ENCODE peak calls at places on chromosome 16, in four cellular contexts. One of them, this sample, is unnamed.
A peak's percentile ranks its signal among the peaks of the same experiment; 100 is the strongest.

GRCh38 chr16:16075463-16076399 is 126.3 kb downstream of the ABCC1 start:
- DNase-seq in HS-5: no peak
- DNase-seq in activated T-helper 2 cell treated with anti-CD3 and anti-CD28 coated beads, Interferon-gamma antibody, Interleukin-2, Interleukin-4, amounts not matched to agents 10 μg/mL and 5 μg/mL and 100 μg/mL, durations not matched to agents 14 hours and 24 hours and 36 hours: no peak
- DNase-seq in HEK293T: no peak
- DNase-seq in this sample: peak; percentile 24

GRCh38 chr16:11613381-11614303 is 26.9 kb upstream of the LITAF start:
- DNase-seq in HS-5: no peak
- DNase-seq in activated T-helper 2 cell treated with anti-CD3 and anti-CD28 coated beads, Interferon-gamma antibody, Interleukin-2, Interleukin-4, amounts not matched to agents 10 μg/mL and 5 μg/mL and 100 μg/mL, durations not matched to agents 14 hours and 24 hours and 36 hours: no peak
- DNase-seq in HEK293T: no peak
- DNase-seq in this sample: peak; percentile 92

GRCh38 chr16:21175397-21175796 is 16.9 kb downstream of the LDAF1 start:
- DNase-seq in activated T-helper 2 cell treated with anti-CD3 and anti-CD28 coated beads, Interferon-gamma antibody, Interleukin-2, Interleukin-4, amounts not matched to agents 10 μg/mL and 5 μg/mL and 100 μg/mL, durations not matched to agents 14 hours and 24 hours and 36 hours: no peak
- DNase-seq in HEK293T: no peak
- DNase-seq in HS-5: no peak
- DNase-seq in this sample: peak; percentile 57

GRCh38 chr16:13335894-13336293 is 434.5 kb downstream of the SHISA9 start:
- DNase-seq in HEK293T: no peak
- DNase-seq in activated T-helper 2 cell treated with anti-CD3 and anti-CD28 coated beads, Interferon-gamma antibody, Interleukin-2, Interleukin-4, amounts not matched to agents 10 μg/mL and 5 μg/mL and 100 μg/mL, durations not matched to agents 14 hours and 24 hours and 36 hours: no peak
- DNase-seq in HS-5: no peak
- DNase-seq in this sample: no peak

GRCh38 chr16:83200005-83200779 is 573.4 kb downstream of the CDH13 start:
- DNase-seq in activated T-helper 2 cell treated with anti-CD3 and anti-CD28 coated beads, Interferon-gamma antibody, Interleukin-2, Interleukin-4, amounts not matched to agents 10 μg/mL and 5 μg/mL and 100 μg/mL, durations not matched to agents 14 hours and 24 hours and 36 hours: no peak
- DNase-seq in HEK293T: no peak
- DNase-seq in HS-5: peak; percentile 9
- DNase-seq in this sample: no peak

GRCh38 chr16:57185446-57185944 is 344 bp downstream of the PSME3IP1 start:
- DNase-seq in activated T-helper 2 cell treated with anti-CD3 and anti-CD28 coated beads, Interferon-gamma antibody, Interleukin-2, Interleukin-4, amounts not matched to agents 10 μg/mL and 5 μg/mL and 100 μg/mL, durations not matched to agents 14 hours and 24 hours and 36 hours: no peak
- DNase-seq in HS-5: no peak
- DNase-seq in HEK293T: peak; percentile 39
- DNase-seq in this sample: peak; percentile 52

GRCh38 chr16:8751481-8752311 is 45.7 kb downstream of the TMEM186 start:
- DNase-seq in activated T-helper 2 cell treated with anti-CD3 and anti-CD28 coated beads, Interferon-gamma antibody, Interleukin-2, Interleukin-4, amounts not matched to agents 10 μg/mL and 5 μg/mL and 100 μg/mL, durations not matched to agents 14 hours and 24 hours and 36 hours: no peak
- DNase-seq in HEK293T: no peak
- DNase-seq in HS-5: peak; percentile 71
- DNase-seq in this sample: no peak

GRCh38 chr16:58110590-58111330 is 18.4 kb downstream of the CFAP20 start:
- DNase-seq in HS-5: no peak
- DNase-seq in activated T-helper 2 cell treated with anti-CD3 and anti-CD28 coated beads, Interferon-gamma antibody, Interleukin-2, Interleukin-4, amounts not matched to agents 10 μg/mL and 5 μg/mL and 100 μg/mL, durations not matched to agents 14 hours and 24 hours and 36 hours: no peak
- DNase-seq in HEK293T: no peak
- DNase-seq in this sample: no peak

GRCh38 chr16:31471241-31471874 is 594 bp upstream of the TGFB1I1 start:
- DNase-seq in HS-5: no peak
- DNase-seq in activated T-helper 2 cell treated with anti-CD3 and anti-CD28 coated beads, Interferon-gamma antibody, Interleukin-2, Interleukin-4, amounts not matched to agents 10 μg/mL and 5 μg/mL and 100 μg/mL, durations not matched to agents 14 hours and 24 hours and 36 hours: no peak
- DNase-seq in HEK293T: no peak
- DNase-seq in this sample: no peak

GRCh38 chr16:65120811-65121721 is 797 bp downstream of the CDH11 start:
- DNase-seq in HEK293T: no peak
- DNase-seq in activated T-helper 2 cell treated with anti-CD3 and anti-CD28 coated beads, Interferon-gamma antibody, Interleukin-2, Interleukin-4, amounts not matched to agents 10 μg/mL and 5 μg/mL and 100 μg/mL, durations not matched to agents 14 hours and 24 hours and 36 hours: no peak
- DNase-seq in HS-5: no peak
- DNase-seq in this sample: peak; percentile 23

GRCh38 chr16:57732011-57732410 is 3.6 kb upstream of the KATNB1 start:
- DNase-seq in HS-5: peak; percentile 31
- DNase-seq in activated T-helper 2 cell treated with anti-CD3 and anti-CD28 coated beads, Interferon-gamma antibody, Interleukin-2, Interleukin-4, amounts not matched to agents 10 μg/mL and 5 μg/mL and 100 μg/mL, durations not matched to agents 14 hours and 24 hours and 36 hours: no peak
- DNase-seq in HEK293T: no peak
- DNase-seq in this sample: no peak

GRCh38 chr16:51048544-51048943 is 102.5 kb downstream of the SALL1 start:
- DNase-seq in HEK293T: no peak
- DNase-seq in activated T-helper 2 cell treated with anti-CD3 and anti-CD28 coated beads, Interferon-gamma antibody, Interleukin-2, Interleukin-4, amounts not matched to agents 10 μg/mL and 5 μg/mL and 100 μg/mL, durations not matched to agents 14 hours and 24 hours and 36 hours: no peak
- DNase-seq in HS-5: no peak
- DNase-seq in this sample: no peak

GRCh38 chr16:85162478-85163277 is 50.4 kb upstream of the CIBAR2 start:
- DNase-seq in HEK293T: no peak
- DNase-seq in activated T-helper 2 cell treated with anti-CD3 and anti-CD28 coated beads, Interferon-gamma antibody, Interleukin-2, Interleukin-4, amounts not matched to agents 10 μg/mL and 5 μg/mL and 100 μg/mL, durations not matched to agents 14 hours and 24 hours and 36 hours: no peak
- DNase-seq in HS-5: no peak
- DNase-seq in this sample: peak; percentile 41

GRCh38 chr16:75476817-75477216 is 12.3 kb upstream of the TMEM170A start:
- DNase-seq in HEK293T: no peak
- DNase-seq in HS-5: no peak
- DNase-seq in activated T-helper 2 cell treated with anti-CD3 and anti-CD28 coated beads, Interferon-gamma antibody, Interleukin-2, Interleukin-4, amounts not matched to agents 10 μg/mL and 5 μg/mL and 100 μg/mL, durations not matched to agents 14 hours and 24 hours and 36 hours: no peak
- DNase-seq in this sample: no peak

GRCh38 chr16:86672215-86672863 is 94.0 kb downstream of the FOXL1 start:
- DNase-seq in HEK293T: no peak
- DNase-seq in HS-5: no peak
- DNase-seq in activated T-helper 2 cell treated with anti-CD3 and anti-CD28 coated beads, Interferon-gamma antibody, Interleukin-2, Interleukin-4, amounts not matched to agents 10 μg/mL and 5 μg/mL and 100 μg/mL, durations not matched to agents 14 hours and 24 hours and 36 hours: no peak
- DNase-seq in this sample: no peak

GRCh38 chr16:21194771-21195301 is 16.5 kb downstream of the ZP2 start:
- DNase-seq in HS-5: no peak
- DNase-seq in HEK293T: no peak
- DNase-seq in activated T-helper 2 cell treated with anti-CD3 and anti-CD28 coated beads, Interferon-gamma antibody, Interleukin-2, Interleukin-4, amounts not matched to agents 10 μg/mL and 5 μg/mL and 100 μg/mL, durations not matched to agents 14 hours and 24 hours and 36 hours: no peak
- DNase-seq in this sample: no peak

GRCh38 chr16:75267631-75268264 is 16.3 kb upstream of the BCAR1 start:
- DNase-seq in activated T-helper 2 cell treated with anti-CD3 and anti-CD28 coated beads, Interferon-gamma antibody, Interleukin-2, Interleukin-4, amounts not matched to agents 10 μg/mL and 5 μg/mL and 100 μg/mL, durations not matched to agents 14 hours and 24 hours and 36 hours: no peak
- DNase-seq in HS-5: peak; percentile 67
- DNase-seq in HEK293T: no peak
- DNase-seq in this sample: peak; percentile 86

GRCh38 chr16:50594332-50595260 is 46.4 kb downstream of the NKD1 start:
- DNase-seq in HEK293T: no peak
- DNase-seq in activated T-helper 2 cell treated with anti-CD3 and anti-CD28 coated beads, Interferon-gamma antibody, Interleukin-2, Interleukin-4, amounts not matched to agents 10 μg/mL and 5 μg/mL and 100 μg/mL, durations not matched to agents 14 hours and 24 hours and 36 hours: no peak
- DNase-seq in HS-5: no peak
- DNase-seq in this sample: no peak

GRCh38 chr16:3023415-3023668 is 400 bp downstream of the HCFC1R1 start:
- DNase-seq in activated T-helper 2 cell treated with anti-CD3 and anti-CD28 coated beads, Interferon-gamma antibody, Interleukin-2, Interleukin-4, amounts not matched to agents 10 μg/mL and 5 μg/mL and 100 μg/mL, durations not matched to agents 14 hours and 24 hours and 36 hours: no peak
- DNase-seq in HS-5: peak; percentile 72
- DNase-seq in HEK293T: no peak
- DNase-seq in this sample: no peak

GRCh38 chr16:15777533-15778203 is 79.2 kb downstream of the MYH11 start:
- DNase-seq in activated T-helper 2 cell treated with anti-CD3 and anti-CD28 coated beads, Interferon-gamma antibody, Interleukin-2, Interleukin-4, amounts not matched to agents 10 μg/mL and 5 μg/mL and 100 μg/mL, durations not matched to agents 14 hours and 24 hours and 36 hours: no peak
- DNase-seq in HS-5: no peak
- DNase-seq in HEK293T: peak; percentile 62
- DNase-seq in this sample: no peak

GRCh38 chr16:5560084-5560483 is 462.5 kb upstream of the EEF2KMT start:
- DNase-seq in HS-5: no peak
- DNase-seq in HEK293T: no peak
- DNase-seq in activated T-helper 2 cell treated with anti-CD3 and anti-CD28 coated beads, Interferon-gamma antibody, Interleukin-2, Interleukin-4, amounts not matched to agents 10 μg/mL and 5 μg/mL and 100 μg/mL, durations not matched to agents 14 hours and 24 hours and 36 hours: no peak
- DNase-seq in this sample: no peak

GRCh38 chr16:11133344-11133921 is 122.6 kb downstream of the SOCS1 start:
- DNase-seq in HEK293T: no peak
- DNase-seq in activated T-helper 2 cell treated with anti-CD3 and anti-CD28 coated beads, Interferon-gamma antibody, Interleukin-2, Interleukin-4, amounts not matched to agents 10 μg/mL and 5 μg/mL and 100 μg/mL, durations not matched to agents 14 hours and 24 hours and 36 hours: peak; percentile 20
- DNase-seq in HS-5: peak; percentile 90
- DNase-seq in this sample: peak; percentile 44

GRCh38 chr16:70691223-70692129 is 5.6 kb upstream of the MTSS2 start:
- DNase-seq in HS-5: no peak
- DNase-seq in activated T-helper 2 cell treated with anti-CD3 and anti-CD28 coated beads, Interferon-gamma antibody, Interleukin-2, Interleukin-4, amounts not matched to agents 10 μg/mL and 5 μg/mL and 100 μg/mL, durations not matched to agents 14 hours and 24 hours and 36 hours: no peak
- DNase-seq in HEK293T: no peak
- DNase-seq in this sample: peak; percentile 58

GRCh38 chr16:526181-527014 is 1.1 kb upstream of the CAPN15 start:
- DNase-seq in HEK293T: no peak
- DNase-seq in HS-5: no peak
- DNase-seq in activated T-helper 2 cell treated with anti-CD3 and anti-CD28 coated beads, Interferon-gamma antibody, Interleukin-2, Interleukin-4, amounts not matched to agents 10 μg/mL and 5 μg/mL and 100 μg/mL, durations not matched to agents 14 hours and 24 hours and 36 hours: no peak
- DNase-seq in this sample: no peak

GRCh38 chr16:57863434-57864160 is 61.3 kb upstream of the KIFC3 start:
- DNase-seq in HEK293T: peak; percentile 43
- DNase-seq in HS-5: peak; percentile 65
- DNase-seq in activated T-helper 2 cell treated with anti-CD3 and anti-CD28 coated beads, Interferon-gamma antibody, Interleukin-2, Interleukin-4, amounts not matched to agents 10 μg/mL and 5 μg/mL and 100 μg/mL, durations not matched to agents 14 hours and 24 hours and 36 hours: no peak
- DNase-seq in this sample: peak; percentile 58

GRCh38 chr16:66406534-66407368 is 20.3 kb upstream of the BEAN1 start:
- DNase-seq in HS-5: peak; percentile 49
- DNase-seq in HEK293T: peak; percentile 89
- DNase-seq in activated T-helper 2 cell treated with anti-CD3 and anti-CD28 coated beads, Interferon-gamma antibody, Interleukin-2, Interleukin-4, amounts not matched to agents 10 μg/mL and 5 μg/mL and 100 μg/mL, durations not matched to agents 14 hours and 24 hours and 36 hours: peak; percentile 78
- DNase-seq in this sample: peak; percentile 91

GRCh38 chr16:14501331-14502255 is 128.5 kb downstream of the PARN start:
- DNase-seq in HEK293T: peak; percentile 38
- DNase-seq in activated T-helper 2 cell treated with anti-CD3 and anti-CD28 coated beads, Interferon-gamma antibody, Interleukin-2, Interleukin-4, amounts not matched to agents 10 μg/mL and 5 μg/mL and 100 μg/mL, durations not matched to agents 14 hours and 24 hours and 36 hours: no peak
- DNase-seq in HS-5: peak; percentile 89
- DNase-seq in this sample: peak; percentile 58

GRCh38 chr16:67922740-67923139 is 8.9 kb downstream of the CTRL start:
- DNase-seq in HS-5: no peak
- DNase-seq in activated T-helper 2 cell treated with anti-CD3 and anti-CD28 coated beads, Interferon-gamma antibody, Interleukin-2, Interleukin-4, amounts not matched to agents 10 μg/mL and 5 μg/mL and 100 μg/mL, durations not matched to agents 14 hours and 24 hours and 36 hours: no peak
- DNase-seq in HEK293T: no peak
- DNase-seq in this sample: no peak

GRCh38 chr16:12231666-12232065 is 255.1 kb downstream of the SNX29 start:
- DNase-seq in HEK293T: no peak
- DNase-seq in activated T-helper 2 cell treated with anti-CD3 and anti-CD28 coated beads, Interferon-gamma antibody, Interleukin-2, Interleukin-4, amounts not matched to agents 10 μg/mL and 5 μg/mL and 100 μg/mL, durations not matched to agents 14 hours and 24 hours and 36 hours: no peak
- DNase-seq in HS-5: peak; percentile 69
- DNase-seq in this sample: no peak

GRCh38 chr16:88655733-88656281 is 5.0 kb upstream of the CYBA start:
- DNase-seq in HS-5: no peak
- DNase-seq in HEK293T: no peak
- DNase-seq in activated T-helper 2 cell treated with anti-CD3 and anti-CD28 coated beads, Interferon-gamma antibody, Interleukin-2, Interleukin-4, amounts not matched to agents 10 μg/mL and 5 μg/mL and 100 μg/mL, durations not matched to agents 14 hours and 24 hours and 36 hours: no peak
- DNase-seq in this sample: no peak

GRCh38 chr16:83989300-83989699 is 21.3 kb downstream of the NECAB2 start:
- DNase-seq in HS-5: no peak
- DNase-seq in HEK293T: no peak
- DNase-seq in activated T-helper 2 cell treated with anti-CD3 and anti-CD28 coated beads, Interferon-gamma antibody, Interleukin-2, Interleukin-4, amounts not matched to agents 10 μg/mL and 5 μg/mL and 100 μg/mL, durations not matched to agents 14 hours and 24 hours and 36 hours: no peak
- DNase-seq in this sample: no peak

GRCh38 chr16:1196494-1196893 is 28.6 kb downstream of the TPSG1 start:
- DNase-seq in HEK293T: no peak
- DNase-seq in activated T-helper 2 cell treated with anti-CD3 and anti-CD28 coated beads, Interferon-gamma antibody, Interleukin-2, Interleukin-4, amounts not matched to agents 10 μg/mL and 5 μg/mL and 100 μg/mL, durations not matched to agents 14 hours and 24 hours and 36 hours: no peak
- DNase-seq in HS-5: no peak
- DNase-seq in this sample: no peak

GRCh38 chr16:70738083-70738977 is 52.5 kb upstream of the MTSS2 start:
- DNase-seq in HS-5: no peak
- DNase-seq in activated T-helper 2 cell treated with anti-CD3 and anti-CD28 coated beads, Interferon-gamma antibody, Interleukin-2, Interleukin-4, amounts not matched to agents 10 μg/mL and 5 μg/mL and 100 μg/mL, durations not matched to agents 14 hours and 24 hours and 36 hours: peak; percentile 18
- DNase-seq in HEK293T: peak; percentile 60
- DNase-seq in this sample: no peak

GRCh38 chr16:1884889-1885288 is 12.9 kb upstream of the MEIOB start:
- DNase-seq in activated T-helper 2 cell treated with anti-CD3 and anti-CD28 coated beads, Interferon-gamma antibody, Interleukin-2, Interleukin-4, amounts not matched to agents 10 μg/mL and 5 μg/mL and 100 μg/mL, durations not matched to agents 14 hours and 24 hours and 36 hours: no peak
- DNase-seq in HS-5: no peak
- DNase-seq in HEK293T: no peak
- DNase-seq in this sample: no peak

GRCh38 chr16:751152-752007 is 9.2 kb upstream of the MSLN start:
- DNase-seq in activated T-helper 2 cell treated with anti-CD3 and anti-CD28 coated beads, Interferon-gamma antibody, Interleukin-2, Interleukin-4, amounts not matched to agents 10 μg/mL and 5 μg/mL and 100 μg/mL, durations not matched to agents 14 hours and 24 hours and 36 hours: no peak
- DNase-seq in HEK293T: no peak
- DNase-seq in HS-5: no peak
- DNase-seq in this sample: no peak

GRCh38 chr16:87765473-87765775 is 362 bp downstream of the KLHDC4 start:
- DNase-seq in HS-5: no peak
- DNase-seq in activated T-helper 2 cell treated with anti-CD3 and anti-CD28 coated beads, Interferon-gamma antibody, Interleukin-2, Interleukin-4, amounts not matched to agents 10 μg/mL and 5 μg/mL and 100 μg/mL, durations not matched to agents 14 hours and 24 hours and 36 hours: peak; percentile 30
- DNase-seq in HEK293T: peak; percentile 37
- DNase-seq in this sample: no peak

GRCh38 chr16:57276596-57276995 is 7.9 kb downstream of the PLLP start:
- DNase-seq in HS-5: no peak
- DNase-seq in activated T-helper 2 cell treated with anti-CD3 and anti-CD28 coated beads, Interferon-gamma antibody, Interleukin-2, Interleukin-4, amounts not matched to agents 10 μg/mL and 5 μg/mL and 100 μg/mL, durations not matched to agents 14 hours and 24 hours and 36 hours: no peak
- DNase-seq in HEK293T: no peak
- DNase-seq in this sample: no peak